ENCODE peak calls at places on chromosomes 6 and 20, in seven cellular contexts. T is lower lobe of right lung, E is epithelial cell of esophagus, X is choroid plexus epithelial cell, B is cardiac fibroblast, G is heart left ventricle, K is neural progenitor cell. C is an unnamed sample.

GRCh38 chr6:63464060-63464459 is 108.2 kb upstream of the LOC128125822 start:
- DNase-seq in X (no peak), E (no peak), K (no peak), G (no peak), T (no peak), B (no peak), C (no peak)

GRCh38 chr6:162416845-162417537 is 310.6 kb downstream of the PRKN start:
- DNase-seq in E (no peak), T (no peak), K (no peak), B (no peak), G (no peak), X (no peak), C (no peak)

GRCh38 chr20:3164763-3165410 is 5.2 kb upstream of the FASTKD5 start:
- DNase-seq in G (peak), T (no peak), K (no peak), E (no peak), B (no peak), X (no peak), C (no peak)

GRCh38 chr6:36807750-36808149 is 31.5 kb downstream of the CPNE5 start:
- DNase-seq in E (no peak), T (no peak), X (no peak), K (no peak), G (no peak), B (no peak), C (no peak)

GRCh38 chr6:19849196-19849595 is 12.0 kb downstream of the ID4 start:
- DNase-seq in X (no peak), K (no peak), B (no peak), E (no peak), T (no peak), G (no peak), C (no peak)

GRCh38 chr6:37006793-37007339 is 1.4 kb downstream of the FGD2 start:
- DNase-seq in B (peak), E (no peak), X (no peak), K (no peak), T (no peak), G (no peak), C (no peak)

GRCh38 chr6:104218132-104218531 is 641.6 kb downstream of the HACE1 start:
- DNase-seq in K (no peak), T (no peak), G (no peak), X (peak), E (no peak), B (peak), C (no peak)

GRCh38 chr6:36772401-36772800 is 66.8 kb downstream of the CPNE5 start:
- DNase-seq in B (no peak), K (no peak), X (no peak), T (no peak), G (no peak), E (no peak), C (no peak)

GRCh38 chr6:128515550-128516513 is 4.6 kb downstream of the PTPRK start:
- DNase-seq in T (no peak), X (peak), B (peak), G (no peak), K (no peak), E (no peak), C (no peak)

GRCh38 chr6:15754035-15754705 is 91.3 kb upstream of the DTNBP1 start:
- DNase-seq in T (no peak), K (no peak), E (peak), X (peak), B (peak), G (no peak), C (no peak)

DNA sequence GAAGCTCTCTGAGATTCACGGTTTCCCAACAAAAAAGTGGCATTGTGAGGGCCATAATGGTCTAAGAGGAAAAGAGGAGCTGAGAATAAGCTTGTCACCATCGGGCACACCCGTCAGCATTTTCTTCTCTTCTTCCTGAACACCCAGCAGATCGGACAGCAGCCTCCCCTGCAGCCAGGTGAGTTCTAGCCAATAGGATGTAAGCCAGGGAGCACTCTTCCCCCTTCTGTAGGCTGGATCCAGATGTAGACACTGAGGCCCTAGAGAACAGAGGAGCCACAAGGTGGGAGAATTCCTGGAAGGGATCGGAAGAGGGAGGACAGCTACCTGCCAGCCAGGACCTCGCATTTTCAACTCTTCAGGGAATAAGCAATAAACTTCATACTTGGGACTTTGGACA is 228.0 kb downstream of the SYNDIG1 start:
- DNase-seq in X (no peak), E (no peak), B (no peak), K (no peak), T (no peak), G (peak), C (no peak)
- H3K4me3 ChIP-seq in X (no peak), E (no peak), B (no peak), K (no peak), T (no peak), G (no peak), C (no peak)

GRCh38 chr20:47349365-47350180 is 6.9 kb downstream of the ZMYND8 start:
- DNase-seq in K (peak), B (no peak), X (peak), E (no peak), G (no peak), T (no peak), C (no peak)

GRCh38 chr20:47348539-47349142 is 7.9 kb downstream of the ZMYND8 start:
- DNase-seq in G (no peak), B (no peak), K (peak), T (no peak), X (no peak), E (no peak), C (no peak)

GRCh38 chr20:47350691-47351545 is 5.6 kb downstream of the ZMYND8 start:
- DNase-seq in T (no peak), E (no peak), X (no peak), K (peak), G (no peak), B (no peak), C (no peak)

GRCh38 chr20:47351643-47352331 is 4.7 kb downstream of the ZMYND8 start:
- DNase-seq in E (peak), X (no peak), B (no peak), K (peak), G (no peak), T (peak), C (no peak)

GRCh38 chr20:47350181-47350550 is 6.3 kb downstream of the ZMYND8 start:
- DNase-seq in K (no peak), E (no peak), T (no peak), G (no peak), B (no peak), X (no peak), C (no peak)
- H3K4me3 ChIP-seq in K (peak), E (peak), T (no peak), G (no peak), B (no peak), X (peak), C (peak)

GRCh38 chr6:165662671-165663282 is at the start of gene PDE10A:
- DNase-seq in E (peak), X (peak), B (peak), K (peak), T (no peak), G (peak), C (no peak)

GRCh38 chr6:165665384-165665672 is 2.3 kb upstream of the PDE10A start:
- DNase-seq in T (no peak), X (no peak), K (no peak), B (no peak), G (no peak), E (no peak), C (no peak)

GRCh38 chr6:165664553-165665383 is 1.7 kb upstream of the PDE10A start:
- DNase-seq in G (no peak), B (peak), E (no peak), T (no peak), X (peak), K (peak), C (no peak)

GRCh38 chr6:165663283-165663735 is 268 bp upstream of the PDE10A start:
- DNase-seq in B (peak), G (peak), K (peak), X (peak), E (peak), T (no peak), C (no peak)

GRCh38 chr6:165663736-165664552 is 903 bp upstream of the PDE10A start:
- DNase-seq in G (no peak), K (peak), T (no peak), X (no peak), B (peak), E (peak), C (no peak)
- H3K4me3 ChIP-seq in G (peak), K (peak), T (peak), X (peak), B (peak), E (no peak), C (peak)

DNA sequence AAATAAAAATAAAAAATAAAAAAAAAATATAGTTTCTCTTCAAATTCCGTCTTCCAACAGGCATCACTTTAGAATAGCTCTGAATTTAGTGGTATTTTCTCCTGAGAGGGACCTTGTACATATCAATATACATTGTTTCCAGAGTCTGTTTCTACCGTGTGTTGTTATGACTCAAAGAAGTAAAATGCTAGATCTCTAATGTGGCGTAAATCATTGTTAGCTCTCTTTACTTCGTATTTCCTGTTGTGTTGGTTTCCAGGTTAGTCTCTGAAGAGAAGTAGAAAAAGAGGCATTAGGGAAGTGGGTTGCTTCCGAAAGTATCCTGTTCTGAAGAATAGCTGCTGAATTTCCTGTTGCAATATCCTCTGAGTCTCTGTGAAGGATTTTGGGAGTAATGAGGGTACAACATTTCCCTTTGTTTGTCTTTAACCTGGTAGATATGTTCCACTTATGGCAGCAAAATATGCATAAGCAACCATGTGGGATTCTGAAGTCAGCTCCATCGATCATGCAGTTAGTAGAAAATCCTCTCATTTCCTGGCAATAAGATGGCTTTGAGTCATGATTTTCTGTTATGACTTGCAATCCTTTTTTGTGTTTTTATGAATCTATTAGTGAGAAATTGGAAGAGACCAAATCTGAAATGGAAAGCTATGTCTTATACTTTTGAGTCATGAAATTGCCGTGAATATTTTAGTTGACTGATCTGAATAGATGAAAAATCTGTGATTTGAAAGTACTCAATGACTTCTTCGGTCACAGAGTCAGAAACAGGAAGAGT is 42.0 kb upstream of the MCHR2 start:
- DNase-seq in T (no peak), E (peak), G (no peak), B (no peak), X (no peak), K (no peak), C (no peak)
- H3K4me3 ChIP-seq in T (no peak), E (no peak), G (no peak), B (no peak), X (no peak), K (no peak), C (no peak)

GRCh38 chr20:44470327-44470726 is 5.3 kb upstream of the TTPAL start:
- DNase-seq in B (no peak), T (no peak), K (no peak), E (no peak), G (no peak), X (no peak), C (no peak)

GRCh38 chr20:44464514-44464913 is 11.2 kb upstream of the TTPAL start:
- DNase-seq in G (no peak), B (no peak), T (no peak), K (no peak), E (no peak), X (no peak), C (no peak)

GRCh38 chr20:44468044-44468782 is 7.5 kb upstream of the TTPAL start:
- DNase-seq in K (no peak), B (no peak), G (no peak), T (no peak), X (no peak), E (no peak), C (no peak)

GRCh38 chr20:44465001-44465560 is 10.6 kb upstream of the TTPAL start:
- DNase-seq in K (no peak), T (no peak), G (no peak), B (no peak), E (peak), X (no peak), C (no peak)

GRCh38 chr20:44467289-44467883 is 8.3 kb upstream of the TTPAL start:
- DNase-seq in X (peak), G (no peak), T (no peak), K (peak), E (no peak), B (peak), C (peak)
- H3K4me3 ChIP-seq in X (no peak), G (no peak), T (no peak), K (no peak), E (no peak), B (no peak), C (no peak)

GRCh38 chr6:159105716-159106115 is 60.9 kb upstream of the TAGAP start:
- DNase-seq in X (no peak), E (no peak), G (no peak), B (no peak), K (no peak), T (no peak), C (no peak)
- H3K4me3 ChIP-seq in X (no peak), E (no peak), G (no peak), B (no peak), K (no peak), T (no peak), C (no peak)

DNA sequence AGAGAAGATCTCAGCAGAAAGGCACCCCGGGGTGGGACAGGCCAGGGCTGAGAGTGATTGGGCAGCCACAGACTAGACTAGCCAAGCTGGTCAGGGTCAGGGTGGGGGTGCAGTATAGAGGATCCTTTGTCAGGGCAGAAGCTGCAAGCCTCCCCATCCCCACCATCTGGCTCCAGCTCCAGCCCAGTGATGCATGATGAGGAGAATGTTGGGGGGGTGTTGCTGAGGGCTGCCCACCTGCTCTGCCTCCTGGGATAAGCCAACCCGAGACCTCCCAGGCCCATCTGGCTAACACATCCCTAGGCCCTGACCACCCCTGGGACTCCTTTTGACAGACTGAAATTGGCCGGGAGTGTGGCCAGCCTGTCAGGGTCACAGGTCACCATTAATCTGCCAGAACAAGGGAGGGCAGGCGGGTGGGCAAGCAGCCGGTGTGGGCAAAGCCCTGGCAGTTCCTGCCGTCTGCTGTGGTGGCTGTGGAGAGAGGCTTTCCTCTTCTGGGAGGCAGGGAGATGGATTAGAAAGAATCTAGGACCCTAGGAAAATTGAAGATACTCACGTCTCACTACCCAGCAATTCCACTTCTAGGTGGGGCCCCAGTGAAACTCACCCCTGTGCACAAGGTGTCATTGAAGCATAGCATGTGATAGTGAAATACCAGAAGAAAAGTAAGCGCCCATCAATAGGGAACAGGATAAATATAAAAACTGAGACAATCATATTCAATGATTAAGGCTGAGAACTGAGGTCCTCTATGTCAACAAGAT is 22.2 kb upstream of the SNTA1 start:
- DNase-seq in B (no peak), X (no peak), K (peak), E (no peak), G (no peak), T (no peak), C (peak)
- H3K4me3 ChIP-seq in B (no peak), X (no peak), K (no peak), E (no peak), G (no peak), T (no peak), C (no peak)

DNA sequence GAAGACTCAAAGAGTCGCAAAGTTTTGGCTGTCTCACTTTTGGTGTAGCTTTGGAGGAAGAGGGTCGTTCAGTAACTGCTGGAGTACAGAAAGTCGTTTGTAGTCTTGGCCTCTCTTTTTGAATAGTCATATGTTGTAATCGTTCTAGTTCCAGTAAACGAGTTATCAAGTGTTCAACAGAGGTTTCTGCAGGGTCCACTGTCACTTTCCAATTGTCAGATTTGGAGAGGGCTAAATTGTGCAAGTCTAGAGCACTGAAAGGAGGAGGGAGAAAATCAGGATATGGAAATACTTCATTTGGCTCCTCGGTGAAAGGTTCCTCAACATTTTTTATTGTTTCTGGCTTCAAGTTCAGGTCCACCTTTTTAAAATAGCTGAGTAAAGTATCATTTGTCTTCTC is 9.7 kb downstream of the FAM217A start:
- DNase-seq in X (no peak), B (no peak), K (no peak), E (no peak), G (no peak), T (no peak), C (no peak)
- H3K4me3 ChIP-seq in X (no peak), B (no peak), K (no peak), E (no peak), G (no peak), T (no peak), C (no peak)

DNA sequence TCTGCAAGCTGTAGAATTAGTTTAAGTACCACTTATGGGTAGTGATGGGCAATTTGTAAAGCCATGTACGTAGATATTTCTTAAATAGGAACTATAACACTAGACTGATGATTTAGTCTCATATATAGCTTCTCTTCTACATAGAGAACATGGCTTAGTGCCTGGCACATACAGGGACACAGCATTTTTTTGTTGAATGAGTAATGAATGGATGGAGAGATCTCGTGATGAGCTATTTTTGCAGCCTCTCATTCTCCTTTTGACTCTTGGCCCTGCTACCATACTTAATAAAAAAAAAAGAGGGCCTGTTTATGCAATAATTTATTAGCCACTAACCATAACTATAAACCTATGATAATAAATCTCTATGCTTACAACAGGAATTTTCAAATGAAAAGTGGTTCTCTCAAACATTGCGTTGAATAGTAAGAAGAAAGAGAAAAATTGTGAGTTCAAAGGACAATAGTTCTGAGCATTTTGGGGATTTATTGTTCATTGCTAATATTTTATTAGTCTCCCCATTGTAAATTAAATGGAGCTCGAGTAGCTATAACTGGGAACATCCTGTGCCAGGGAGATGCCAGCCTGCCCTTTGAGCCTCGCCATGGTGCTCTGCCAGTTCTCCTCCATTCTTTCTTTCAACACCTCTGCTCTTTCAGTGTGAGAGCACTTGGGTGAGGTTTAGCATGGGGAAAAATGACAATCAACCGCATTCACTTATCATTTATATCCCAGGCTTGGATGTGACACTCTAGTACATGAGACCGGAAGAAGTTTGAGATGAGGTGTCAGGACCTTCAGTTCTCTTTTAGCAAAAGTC is 14.7 kb upstream of the RCAN2 start:
- DNase-seq in E (no peak), G (no peak), B (no peak), K (no peak), X (no peak), T (no peak), C (no peak)
- H3K4me3 ChIP-seq in E (no peak), G (no peak), B (no peak), K (no peak), X (no peak), T (no peak), C (no peak)